ENCODE peak calls at places on chromosomes 13 and 19, in seven cellular contexts. O is HAP-1; J is BJ; G is transverse colon; K is astrocyte of the cerebellum; T is CD4-positive, alpha-beta T cell; B is D341Med. U is an unnamed sample.

GRCh38 chr19:6801397-6802086 is 29.0 kb downstream of the VAV1 start:
- DNase-seq in O (peak; percentile 41), J (no peak), G (peak; percentile 82), K (no peak), T (peak; percentile 76), B (no peak), U (peak; percentile 76)

GRCh38 chr13:41326661-41327060 is 15.6 kb downstream of the NAA16 start:
- DNase-seq in O (no peak), J (no peak), G (no peak), K (no peak), T (no peak), B (no peak), U (no peak)

GRCh38 chr19:51799311-51799997 is 4.5 kb downstream of the FPR3 start:
- DNase-seq in O (no peak), J (peak; percentile 66), G (peak; percentile 58), K (peak; percentile 92), T (no peak), B (no peak), U (no peak)

GRCh38 chr19:13031917-13032623 is 36.8 kb downstream of the NFIX start:
- DNase-seq in O (peak; percentile 82), J (no peak), G (no peak), K (no peak), T (no peak), B (no peak), U (no peak)

GRCh38 chr13:66693656-66694055 is 536.5 kb downstream of the PCDH9 start:
- DNase-seq in O (no peak), J (no peak), G (no peak), K (no peak), T (no peak), B (no peak), U (no peak)

GRCh38 chr13:50365683-50366391 is 350.6 kb downstream of the KCNRG start:
- DNase-seq in O (peak; percentile 58), J (no peak), G (peak; percentile 23), K (no peak), T (no peak), B (no peak), U (peak; percentile 48)

GRCh38 chr13:85828094-85828684 is 29.0 kb upstream of the SLITRK6 start:
- DNase-seq in O (no peak), J (no peak), G (no peak), K (peak; percentile 2), T (no peak), B (peak; percentile 13), U (no peak)

GRCh38 chr19:49605605-49606004 is 14.6 kb downstream of the PRR12 start:
- DNase-seq in O (no peak), J (no peak), G (no peak), K (no peak), T (no peak), B (peak; percentile 15), U (no peak)

GRCh38 chr19:9289231-9289884 is 20.3 kb downstream of the ZNF699 start:
- DNase-seq in O (no peak), J (no peak), G (no peak), K (no peak), T (no peak), B (no peak), U (no peak)

GRCh38 chr13:44437356-44438233 is 64.0 kb downstream of the SERP2 start:
- DNase-seq in O (no peak), J (no peak), G (no peak), K (no peak), T (no peak), B (no peak), U (no peak)

GRCh38 chr13:50636007-50636704 is 207.3 kb downstream of the DLEU7 start:
- DNase-seq in O (peak; percentile 42), J (no peak), G (no peak), K (no peak), T (no peak), B (no peak), U (no peak)

GRCh38 chr19:18023596-18024212 is 15.7 kb downstream of the ARRDC2 start:
- DNase-seq in O (no peak), J (no peak), G (peak; percentile 78), K (no peak), T (peak; percentile 78), B (no peak), U (no peak)

GRCh38 chr13:37667631-37668161 is 69.1 kb upstream of the POSTN start:
- DNase-seq in O (no peak), J (no peak), G (no peak), K (no peak), T (no peak), B (no peak), U (no peak)

GRCh38 chr19:13556552-13556951 is 50.3 kb upstream of the CACNA1A start:
- DNase-seq in O (no peak), J (no peak), G (no peak), K (no peak), T (no peak), B (no peak), U (no peak)

GRCh38 chr13:76696370-76696769 is 189.8 kb downstream of the KCTD12 start:
- DNase-seq in O (no peak), J (no peak), G (no peak), K (no peak), T (no peak), B (no peak), U (no peak)

GRCh38 chr13:101473458-101473857 is 21.0 kb downstream of the ITGBL1 start:
- DNase-seq in O (no peak), J (no peak), G (no peak), K (peak; percentile 72), T (no peak), B (no peak), U (no peak)

GRCh38 chr13:39910833-39911232 is 255.4 kb downstream of the COG6 start:
- DNase-seq in O (no peak), J (no peak), G (no peak), K (peak; percentile 11), T (no peak), B (no peak), U (no peak)

GRCh38 chr13:36131931-36132297 is 732 bp upstream of the DCLK1 start:
- DNase-seq in O (no peak), J (no peak), G (no peak), K (peak; percentile 81), T (no peak), B (no peak), U (no peak)

GRCh38 chr13:50222569-50223332 is 207.5 kb downstream of the KCNRG start:
- DNase-seq in O (no peak), J (peak; percentile 91), G (peak; percentile 60), K (peak; percentile 59), T (no peak), B (no peak), U (peak; percentile 21)

GRCh38 chr13:42176286-42176685 is 95.7 kb upstream of the AKAP11 start:
- DNase-seq in O (no peak), J (no peak), G (no peak), K (no peak), T (no peak), B (no peak), U (no peak)